ENCODE peak calls at places on chromosomes 3 and 15, in eight cellular contexts. One of them, this sample, is unnamed.
A peak's percentile ranks its signal among the peaks of the same experiment; 100 is the strongest.

GRCh38 chr3:167691366-167691765 is 37.6 kb upstream of the WDR49 start:
- DNase-seq in PC-9: no peak
- DNase-seq in heart left ventricle: no peak
- DNase-seq in OCI-LY7: peak; percentile 52
- DNase-seq in pancreas: no peak
- DNase-seq in tibial nerve: no peak
- DNase-seq in spleen: no peak
- DNase-seq in neural progenitor cell: no peak
- DNase-seq in this sample: no peak

GRCh38 chr3:170759511-170760173 is 110.4 kb downstream of the RPL22L1 start:
- DNase-seq in PC-9: no peak
- DNase-seq in heart left ventricle: no peak
- DNase-seq in OCI-LY7: no peak
- DNase-seq in pancreas: no peak
- DNase-seq in tibial nerve: no peak
- DNase-seq in spleen: no peak
- DNase-seq in neural progenitor cell: no peak
- DNase-seq in this sample: no peak

GRCh38 chr15:42066764-42067415 is 27.5 kb downstream of the PLA2G4D start:
- DNase-seq in PC-9: no peak
- DNase-seq in heart left ventricle: no peak
- DNase-seq in OCI-LY7: no peak
- DNase-seq in pancreas: no peak
- DNase-seq in tibial nerve: no peak
- DNase-seq in spleen: no peak
- DNase-seq in neural progenitor cell: no peak
- DNase-seq in this sample: no peak

GRCh38 chr3:151379083-151379734 is 5.3 kb downstream of the P2RY12 start:
- DNase-seq in PC-9: no peak
- DNase-seq in heart left ventricle: peak; percentile 35
- DNase-seq in OCI-LY7: peak; percentile 44
- DNase-seq in pancreas: no peak
- DNase-seq in tibial nerve: no peak
- DNase-seq in spleen: no peak
- DNase-seq in neural progenitor cell: peak; percentile 65
- DNase-seq in this sample: no peak

GRCh38 chr15:82538961-82539689 is 1.1 kb downstream of the RPS17 start:
- DNase-seq in PC-9: no peak
- DNase-seq in heart left ventricle: no peak
- DNase-seq in OCI-LY7: no peak
- DNase-seq in pancreas: no peak
- DNase-seq in tibial nerve: no peak
- DNase-seq in spleen: no peak
- DNase-seq in neural progenitor cell: no peak
- DNase-seq in this sample: no peak

GRCh38 chr15:89680282-89680873 is 1.2 kb upstream of the PLIN1 start:
- DNase-seq in PC-9: peak; percentile 80
- DNase-seq in heart left ventricle: peak; percentile 70
- DNase-seq in OCI-LY7: no peak
- DNase-seq in pancreas: peak; percentile 77
- DNase-seq in tibial nerve: peak; percentile 37
- DNase-seq in spleen: no peak
- DNase-seq in neural progenitor cell: no peak
- DNase-seq in this sample: no peak

GRCh38 chr15:25239471-25240345 is 199.1 kb downstream of the UBE3A start:
- DNase-seq in PC-9: no peak
- DNase-seq in heart left ventricle: peak; percentile 19
- DNase-seq in OCI-LY7: no peak
- DNase-seq in pancreas: peak; percentile 8
- DNase-seq in tibial nerve: peak; percentile 9
- DNase-seq in spleen: peak; percentile 67
- DNase-seq in neural progenitor cell: no peak
- DNase-seq in this sample: no peak

GRCh38 chr3:42019144-42019952 is 57.4 kb upstream of the ULK4 start:
- DNase-seq in PC-9: no peak
- DNase-seq in heart left ventricle: no peak
- DNase-seq in OCI-LY7: no peak
- DNase-seq in pancreas: peak; percentile 42
- DNase-seq in tibial nerve: no peak
- DNase-seq in spleen: no peak
- DNase-seq in neural progenitor cell: no peak
- DNase-seq in this sample: no peak

GRCh38 chr15:70324001-70324974 is 226.6 kb upstream of the TLE3 start:
- DNase-seq in PC-9: peak; percentile 96
- DNase-seq in heart left ventricle: no peak
- DNase-seq in OCI-LY7: no peak
- DNase-seq in pancreas: no peak
- DNase-seq in tibial nerve: no peak
- DNase-seq in spleen: no peak
- DNase-seq in neural progenitor cell: no peak
- DNase-seq in this sample: no peak

GRCh38 chr15:78087944-78088772 is 4.2 kb upstream of the SH2D7 start:
- DNase-seq in PC-9: no peak
- DNase-seq in heart left ventricle: no peak
- DNase-seq in OCI-LY7: peak; percentile 64
- DNase-seq in pancreas: no peak
- DNase-seq in tibial nerve: no peak
- DNase-seq in spleen: no peak
- DNase-seq in neural progenitor cell: no peak
- DNase-seq in this sample: no peak

GRCh38 chr3:123883656-123884257 is 375 bp downstream of the MYLK start:
- DNase-seq in PC-9: no peak
- DNase-seq in heart left ventricle: peak; percentile 23
- DNase-seq in OCI-LY7: no peak
- DNase-seq in pancreas: peak; percentile 31
- DNase-seq in tibial nerve: no peak
- DNase-seq in spleen: no peak
- DNase-seq in neural progenitor cell: peak; percentile 69
- DNase-seq in this sample: no peak

GRCh38 chr15:75123395-75123794 is 78.3 kb upstream of the C15orf39 start:
- DNase-seq in PC-9: no peak
- DNase-seq in heart left ventricle: no peak
- DNase-seq in OCI-LY7: no peak
- DNase-seq in pancreas: no peak
- DNase-seq in tibial nerve: no peak
- DNase-seq in spleen: no peak
- DNase-seq in neural progenitor cell: no peak
- DNase-seq in this sample: no peak

GRCh38 chr3:69948246-69948862 is 51.2 kb upstream of the SAMMSON start:
- DNase-seq in PC-9: peak; percentile 40
- DNase-seq in heart left ventricle: no peak
- DNase-seq in OCI-LY7: peak; percentile 34
- DNase-seq in pancreas: no peak
- DNase-seq in tibial nerve: no peak
- DNase-seq in spleen: no peak
- DNase-seq in neural progenitor cell: peak; percentile 40
- DNase-seq in this sample: no peak

GRCh38 chr3:17544632-17545031 is 197.8 kb downstream of the TBC1D5 start:
- DNase-seq in PC-9: no peak
- DNase-seq in heart left ventricle: no peak
- DNase-seq in OCI-LY7: no peak
- DNase-seq in pancreas: no peak
- DNase-seq in tibial nerve: no peak
- DNase-seq in spleen: no peak
- DNase-seq in neural progenitor cell: no peak
- DNase-seq in this sample: no peak

GRCh38 chr15:30918366-30918765 is 14.7 kb downstream of the FAN1 start:
- DNase-seq in PC-9: no peak
- DNase-seq in heart left ventricle: peak; percentile 37
- DNase-seq in OCI-LY7: no peak
- DNase-seq in pancreas: no peak
- DNase-seq in tibial nerve: no peak
- DNase-seq in spleen: no peak
- DNase-seq in neural progenitor cell: no peak
- DNase-seq in this sample: no peak

GRCh38 chr15:29208352-29208751 is 61.3 kb downstream of the NSMCE3 start:
- DNase-seq in PC-9: no peak
- DNase-seq in heart left ventricle: no peak
- DNase-seq in OCI-LY7: no peak
- DNase-seq in pancreas: no peak
- DNase-seq in tibial nerve: no peak
- DNase-seq in spleen: no peak
- DNase-seq in neural progenitor cell: no peak
- DNase-seq in this sample: no peak

GRCh38 chr3:191330309-191330712 is at the start of gene UTS2B:
- DNase-seq in PC-9: peak; percentile 83
- DNase-seq in heart left ventricle: no peak
- DNase-seq in OCI-LY7: peak; percentile 24
- DNase-seq in pancreas: no peak
- DNase-seq in tibial nerve: no peak
- DNase-seq in spleen: no peak
- DNase-seq in neural progenitor cell: peak; percentile 13
- DNase-seq in this sample: no peak

GRCh38 chr15:51267047-51267713 is 71.2 kb downstream of the CYP19A1 start:
- DNase-seq in PC-9: no peak
- DNase-seq in heart left ventricle: no peak
- DNase-seq in OCI-LY7: no peak
- DNase-seq in pancreas: no peak
- DNase-seq in tibial nerve: no peak
- DNase-seq in spleen: no peak
- DNase-seq in neural progenitor cell: peak; percentile 65
- DNase-seq in this sample: peak; percentile 84
- H3K4me3 ChIP-seq in PC-9: no peak overlapping the region
- H3K4me3 ChIP-seq in heart left ventricle: peak overlapping the region; percentile 55
- H3K4me3 ChIP-seq in OCI-LY7: no peak overlapping the region
- H3K4me3 ChIP-seq in pancreas: peak overlapping the region; percentile 63
- H3K4me3 ChIP-seq in tibial nerve: peak overlapping the region; percentile 45
- H3K4me3 ChIP-seq in spleen: peak overlapping the region; percentile 47
- H3K4me3 ChIP-seq in neural progenitor cell: peak overlapping the region; percentile 44
- H3K4me3 ChIP-seq in this sample: peak overlapping the region; percentile 54

DNA sequence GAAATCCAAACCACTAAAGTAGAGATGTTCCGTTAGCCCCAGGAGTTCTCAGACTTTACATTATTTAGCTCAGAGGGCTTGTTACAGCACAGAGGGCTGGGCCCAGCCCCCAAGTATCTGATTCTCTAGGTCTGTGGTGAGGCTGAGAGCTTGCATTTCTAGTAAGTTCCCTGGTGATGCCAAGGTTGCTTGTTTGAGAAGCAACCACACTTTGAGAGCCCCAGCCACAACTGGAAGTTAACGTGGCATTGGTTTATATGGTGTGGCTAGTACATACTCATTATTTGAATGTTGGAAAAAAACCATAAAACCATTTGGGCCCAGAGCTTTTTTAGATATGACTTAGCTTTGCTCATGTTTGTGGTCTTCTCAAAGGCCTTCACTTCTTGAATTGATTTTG is 35.9 kb downstream of the PRR23E start:
- DNase-seq in PC-9: no peak
- DNase-seq in heart left ventricle: no peak
- DNase-seq in OCI-LY7: no peak
- DNase-seq in pancreas: no peak
- DNase-seq in tibial nerve: no peak
- DNase-seq in spleen: no peak
- DNase-seq in neural progenitor cell: no peak
- DNase-seq in this sample: no peak
- H3K4me3 ChIP-seq in PC-9: no peak overlapping the region
- H3K4me3 ChIP-seq in heart left ventricle: no peak overlapping the region
- H3K4me3 ChIP-seq in OCI-LY7: no peak overlapping the region
- H3K4me3 ChIP-seq in pancreas: no peak overlapping the region
- H3K4me3 ChIP-seq in tibial nerve: no peak overlapping the region
- H3K4me3 ChIP-seq in spleen: no peak overlapping the region
- H3K4me3 ChIP-seq in neural progenitor cell: no peak overlapping the region
- H3K4me3 ChIP-seq in this sample: no peak overlapping the region

GRCh38 chr15:59194639-59195325 is 11.9 kb upstream of the LDHAL6B start:
- DNase-seq in PC-9: no peak
- DNase-seq in heart left ventricle: no peak
- DNase-seq in OCI-LY7: no peak
- DNase-seq in pancreas: no peak
- DNase-seq in tibial nerve: no peak
- DNase-seq in spleen: no peak
- DNase-seq in neural progenitor cell: no peak
- DNase-seq in this sample: no peak

GRCh38 chr15:59200560-59200959 is 6.1 kb upstream of the LDHAL6B start:
- DNase-seq in PC-9: peak; percentile 42
- DNase-seq in heart left ventricle: no peak
- DNase-seq in OCI-LY7: no peak
- DNase-seq in pancreas: no peak
- DNase-seq in tibial nerve: no peak
- DNase-seq in spleen: no peak
- DNase-seq in neural progenitor cell: no peak
- DNase-seq in this sample: no peak

GRCh38 chr15:59203026-59203425 is 3.6 kb upstream of the LDHAL6B start:
- DNase-seq in PC-9: no peak
- DNase-seq in heart left ventricle: no peak
- DNase-seq in OCI-LY7: no peak
- DNase-seq in pancreas: no peak
- DNase-seq in tibial nerve: no peak
- DNase-seq in spleen: no peak
- DNase-seq in neural progenitor cell: no peak
- DNase-seq in this sample: no peak

GRCh38 chr15:59199775-59200465 is 6.7 kb upstream of the LDHAL6B start:
- DNase-seq in PC-9: peak; percentile 70
- DNase-seq in heart left ventricle: no peak
- DNase-seq in OCI-LY7: no peak
- DNase-seq in pancreas: no peak
- DNase-seq in tibial nerve: no peak
- DNase-seq in spleen: no peak
- DNase-seq in neural progenitor cell: no peak
- DNase-seq in this sample: no peak

DNA sequence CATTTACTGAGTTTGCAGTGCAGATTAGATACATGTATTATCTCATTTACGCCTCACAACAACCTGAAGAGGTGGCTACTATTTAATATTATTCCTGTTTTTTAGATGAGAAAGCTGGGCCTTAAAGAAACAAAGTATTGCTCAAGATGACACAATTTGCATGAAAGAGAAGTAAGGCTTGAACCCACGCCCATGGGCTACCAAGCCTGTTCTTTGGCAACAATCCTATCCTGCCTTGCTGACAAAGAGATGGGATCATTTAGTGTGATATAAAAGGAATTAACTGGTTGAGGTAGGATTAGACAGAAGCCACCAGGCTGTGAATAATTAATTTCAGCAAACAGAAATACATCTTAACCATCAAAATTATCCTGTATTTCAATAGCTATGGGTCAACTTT is 9.2 kb upstream of the LDHAL6B start:
- DNase-seq in PC-9: no peak
- DNase-seq in heart left ventricle: no peak
- DNase-seq in OCI-LY7: no peak
- DNase-seq in pancreas: no peak
- DNase-seq in tibial nerve: no peak
- DNase-seq in spleen: no peak
- DNase-seq in neural progenitor cell: no peak
- DNase-seq in this sample: no peak
- H3K4me3 ChIP-seq in PC-9: no peak overlapping the region
- H3K4me3 ChIP-seq in heart left ventricle: no peak overlapping the region
- H3K4me3 ChIP-seq in OCI-LY7: no peak overlapping the region
- H3K4me3 ChIP-seq in pancreas: no peak overlapping the region
- H3K4me3 ChIP-seq in tibial nerve: no peak overlapping the region
- H3K4me3 ChIP-seq in spleen: no peak overlapping the region
- H3K4me3 ChIP-seq in neural progenitor cell: no peak overlapping the region
- H3K4me3 ChIP-seq in this sample: no peak overlapping the region

DNA sequence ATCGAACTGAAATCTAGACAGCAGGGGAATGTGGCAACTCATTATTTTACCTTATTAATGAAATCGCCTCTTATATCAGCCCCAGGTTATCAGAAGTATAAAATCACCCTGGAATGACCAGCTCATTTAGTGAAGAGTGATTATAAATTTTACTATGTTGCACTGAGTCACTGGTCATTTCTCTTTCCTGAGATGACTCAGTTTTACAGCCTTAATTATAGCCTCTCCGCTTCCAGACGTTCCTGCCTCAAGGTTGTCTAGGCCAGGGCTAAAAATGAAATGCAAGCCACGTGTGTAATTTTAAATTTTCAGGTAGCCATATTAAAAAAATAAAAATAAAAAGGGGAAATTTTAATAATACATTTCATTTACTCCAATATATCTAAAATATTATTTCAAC is 33.3 kb downstream of the DET1 start:
- DNase-seq in PC-9: no peak
- DNase-seq in heart left ventricle: no peak
- DNase-seq in OCI-LY7: no peak
- DNase-seq in pancreas: no peak
- DNase-seq in tibial nerve: no peak
- DNase-seq in spleen: no peak
- DNase-seq in neural progenitor cell: no peak
- DNase-seq in this sample: no peak
- H3K4me3 ChIP-seq in PC-9: no peak overlapping the region
- H3K4me3 ChIP-seq in heart left ventricle: no peak overlapping the region
- H3K4me3 ChIP-seq in OCI-LY7: no peak overlapping the region
- H3K4me3 ChIP-seq in pancreas: no peak overlapping the region
- H3K4me3 ChIP-seq in tibial nerve: no peak overlapping the region
- H3K4me3 ChIP-seq in spleen: no peak overlapping the region
- H3K4me3 ChIP-seq in neural progenitor cell: no peak overlapping the region
- H3K4me3 ChIP-seq in this sample: no peak overlapping the region